ENCODE peak calls at places on chromosomes 11 and 22, in six cellular contexts. R is astrocyte of the spinal cord, A is lower lobe of right lung, M is testis, J is endothelial cell, O is tibial artery. W is an unnamed sample.

GRCh38 chr11:31808268-31808667 is 2.9 kb downstream of the PAX6 start:
- DNase-seq in M (no peak), R (no peak), O (no peak), A (no peak), J (no peak), W (no peak)

GRCh38 chr11:94171693-94172440 is 43.2 kb downstream of the PANX1 start:
- DNase-seq in O (no peak), A (peak), J (peak), M (peak), R (no peak), W (peak)

GRCh38 chr11:4704790-4705334 is 278 bp downstream of the MMP26 start:
- DNase-seq in O (no peak), J (no peak), M (no peak), R (no peak), A (no peak), W (no peak)

GRCh38 chr22:44550666-44551491 is 52.8 kb upstream of the RTL6 start:
- DNase-seq in J (peak), R (peak), O (no peak), A (peak), M (peak), W (no peak)

GRCh38 chr22:38423512-38424503 is 31.2 kb downstream of the KCNJ4 start:
- DNase-seq in M (no peak), J (no peak), A (no peak), R (no peak), O (no peak), W (no peak)

GRCh38 chr11:127017482-127017881 is 16.9 kb upstream of the KIRREL3 start:
- DNase-seq in M (no peak), O (no peak), J (peak), R (peak), A (no peak), W (peak)

GRCh38 chr11:116861539-116861938 is 24.1 kb upstream of the APOA1 start:
- DNase-seq in M (no peak), R (peak), O (no peak), J (no peak), A (no peak), W (no peak)

GRCh38 chr11:128180446-128181089 is 406.8 kb downstream of the ETS1 start:
- DNase-seq in A (no peak), R (peak), M (no peak), J (no peak), O (no peak), W (no peak)

GRCh38 chr22:50217543-50218152 is 16.8 kb downstream of the SELENOO start:
- DNase-seq in M (no peak), O (no peak), A (peak), J (no peak), R (no peak), W (no peak)

GRCh38 chr11:702731-703461 is 3.1 kb upstream of the EPS8L2 start:
- DNase-seq in M (no peak), R (no peak), A (peak), O (no peak), J (no peak), W (no peak)

GRCh38 chr11:8242480-8243280 is 21.0 kb downstream of the LMO1 start:
- DNase-seq in M (no peak), R (no peak), O (no peak), J (no peak), A (no peak), W (no peak)

GRCh38 chr22:22460635-22461034 is 47.9 kb downstream of the ZNF280B start:
- DNase-seq in M (no peak), O (no peak), R (no peak), J (no peak), A (no peak), W (no peak)

GRCh38 chr11:17762309-17762974 is 27.9 kb downstream of the KCNC1 start:
- DNase-seq in R (no peak), J (no peak), M (no peak), A (no peak), O (no peak), W (no peak)

DNA sequence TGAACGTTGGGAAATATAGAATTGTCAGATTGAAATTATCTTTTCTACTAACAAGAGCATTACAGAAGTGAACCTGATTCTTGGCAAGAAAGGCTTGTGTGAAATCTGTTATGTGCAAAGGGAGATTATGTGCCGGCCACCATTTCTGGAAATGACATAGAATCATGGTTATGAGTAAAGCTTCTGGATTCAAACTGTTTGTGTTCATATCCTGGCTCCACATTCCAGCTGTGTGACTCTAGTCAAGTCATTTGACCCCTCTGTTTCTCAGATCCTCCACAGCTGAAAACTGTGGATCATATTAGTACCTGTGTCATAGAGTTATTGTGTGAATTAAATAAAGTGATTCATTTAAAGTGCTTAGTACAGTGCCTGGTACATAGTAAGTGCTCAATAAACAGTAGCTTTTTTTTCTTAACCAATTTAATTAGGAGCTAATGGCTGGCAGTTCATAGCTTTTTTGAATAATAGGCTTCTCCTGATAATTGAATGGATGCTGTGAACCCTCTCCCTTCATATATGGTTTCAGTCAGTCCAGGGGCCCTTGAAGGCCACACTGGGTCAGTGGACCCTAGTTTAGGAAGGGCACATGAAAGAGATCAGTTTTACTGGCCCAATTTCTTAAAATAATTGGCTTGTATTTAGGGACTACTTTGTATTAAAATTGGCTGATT is 34.6 kb downstream of the EHF start:
- DNase-seq in O (no peak), J (no peak), M (no peak), A (no peak), R (peak), W (no peak)
- TF ChIP-seq CTCF in O (no peak), J (no peak), M (no peak), A (no peak), R (no peak), W (no peak)

DNA sequence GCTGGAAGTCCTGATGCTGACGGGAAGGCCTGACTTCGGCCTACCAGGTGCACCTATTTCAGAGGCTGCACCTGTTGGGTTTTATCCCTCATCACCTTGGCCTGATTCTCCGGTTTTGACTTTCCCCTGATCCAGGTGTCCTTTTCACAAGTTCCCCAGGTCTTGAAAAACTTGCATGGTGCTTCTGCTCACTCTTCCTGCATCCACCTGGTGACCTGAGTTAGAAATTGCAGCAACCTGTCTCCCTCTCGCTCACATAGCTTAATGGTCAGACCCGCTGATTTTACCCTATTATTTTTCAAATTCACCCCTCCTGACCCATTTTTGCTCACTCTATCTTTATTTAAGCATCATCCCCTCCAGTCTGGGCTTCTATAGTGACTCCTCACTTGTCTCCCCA is 208.9 kb upstream of the SEZ6L start:
- DNase-seq in A (no peak), J (no peak), O (no peak), R (no peak), M (no peak), W (no peak)
- TF ChIP-seq CTCF in A (no peak), J (no peak), O (no peak), R (no peak), M (no peak), W (no peak)

GRCh38 chr11:35930466-35930865 is 13.4 kb upstream of the LDLRAD3 start:
- DNase-seq in O (no peak), M (no peak), R (no peak), J (no peak), A (no peak), W (no peak)
- TF ChIP-seq CTCF in O (no peak), M (no peak), R (no peak), J (no peak), A (no peak), W (no peak)

GRCh38 chr22:41951898-41952474 is at the start of gene SMIM45:
- DNase-seq in A (no peak), O (no peak), M (peak), R (no peak), J (no peak), W (no peak)
- TF ChIP-seq CTCF in A (no peak), O (no peak), M (no peak), R (no peak), J (no peak), W (no peak)

DNA sequence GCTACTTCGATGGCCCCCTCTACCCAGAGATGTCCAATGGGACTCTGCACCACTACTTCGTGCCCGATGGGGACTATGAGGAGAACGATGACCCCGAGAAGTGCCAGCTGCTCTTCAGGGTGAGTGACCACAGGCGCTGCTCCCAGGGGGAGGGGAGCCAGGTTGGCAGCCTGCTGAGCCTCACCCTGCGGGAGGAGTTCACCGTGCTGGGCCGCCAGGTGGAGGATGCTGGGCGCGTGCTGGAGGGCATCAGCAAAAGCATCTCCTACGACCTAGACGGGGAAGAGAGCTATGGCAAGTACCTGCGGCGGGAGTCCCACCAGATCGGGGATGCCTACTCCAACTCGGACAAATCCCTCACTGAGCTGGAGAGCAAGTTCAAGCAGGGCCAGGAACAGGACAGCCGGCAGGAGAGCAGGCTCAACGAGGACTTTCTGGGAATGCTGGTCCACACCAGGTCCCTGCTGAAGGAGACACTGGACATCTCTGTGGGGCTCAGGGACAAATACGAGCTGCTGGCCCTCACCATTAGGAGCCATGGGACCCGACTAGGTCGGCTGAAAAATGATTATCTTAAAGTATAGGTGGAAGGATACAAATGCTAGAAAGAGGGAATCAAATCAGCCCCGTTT is 783 bp downstream of the FIBIN start:
- DNase-seq in R (no peak), J (no peak), A (peak), O (no peak), M (no peak), W (no peak)
- TF ChIP-seq CTCF in R (no peak), J (no peak), A (no peak), O (no peak), M (no peak), W (no peak)

GRCh38 chr11:62592216-62592815 is 993 bp upstream of the TUT1 start:
- DNase-seq in J (no peak), M (peak), O (no peak), R (no peak), A (no peak), W (no peak)

GRCh38 chr11:62592989-62593421 is 1.7 kb upstream of the TUT1 start:
- DNase-seq in A (no peak), R (no peak), O (no peak), M (no peak), J (no peak), W (no peak)

GRCh38 chr11:62591448-62592215 is at the start of gene TUT1:
- DNase-seq in A (peak), M (peak), O (peak), R (peak), J (peak), W (peak)

GRCh38 chr11:62593434-62594044 is 2.2 kb upstream of the TUT1 start:
- DNase-seq in A (peak), R (peak), O (peak), J (peak), M (peak), W (peak)

GRCh38 chr11:62588966-62589637 is 2.2 kb downstream of the TUT1 start:
- DNase-seq in M (no peak), A (no peak), J (no peak), R (no peak), O (no peak), W (no peak)
- TF ChIP-seq CTCF in M (no peak), A (no peak), J (peak), R (peak), O (no peak), W (peak)

GRCh38 chr11:104782377-104782754 is 115.9 kb downstream of the CASP12 start:
- DNase-seq in O (no peak), A (no peak), M (no peak), R (no peak), J (no peak), W (no peak)
- TF ChIP-seq CTCF in O (no peak), A (no peak), M (no peak), R (no peak), J (no peak), W (no peak)

GRCh38 chr22:20672082-20672424 is 101.9 kb upstream of the SERPIND1 start:
- DNase-seq in R (no peak), A (no peak), M (no peak), O (no peak), J (no peak), W (no peak)
- TF ChIP-seq CTCF in R (no peak), A (no peak), M (no peak), O (no peak), J (no peak), W (no peak)

DNA sequence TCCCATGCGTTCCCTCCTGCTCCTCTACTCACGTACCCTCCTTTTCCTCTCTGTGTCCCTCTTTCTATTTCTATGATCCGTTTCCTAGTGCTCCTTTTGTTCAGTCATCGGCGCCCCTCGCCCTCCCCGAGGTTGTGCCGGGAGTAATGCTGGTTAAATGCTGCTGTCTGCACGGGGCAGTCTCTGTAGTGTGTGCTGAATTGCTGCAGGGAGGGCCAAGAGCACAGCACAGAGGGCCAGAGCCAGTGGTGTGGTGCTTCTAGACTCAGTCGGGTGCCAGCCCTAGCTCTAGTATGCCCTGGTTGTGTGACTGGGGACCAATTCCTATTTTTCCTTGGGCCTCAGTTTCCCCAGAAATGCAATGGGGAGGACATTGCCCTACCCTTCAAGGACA is 98.3 kb downstream of the PKNOX2 start:
- DNase-seq in O (no peak), M (peak), A (no peak), R (no peak), J (no peak), W (no peak)
- TF ChIP-seq CTCF in O (no peak), M (no peak), A (no peak), R (no peak), J (no peak), W (no peak)

DNA sequence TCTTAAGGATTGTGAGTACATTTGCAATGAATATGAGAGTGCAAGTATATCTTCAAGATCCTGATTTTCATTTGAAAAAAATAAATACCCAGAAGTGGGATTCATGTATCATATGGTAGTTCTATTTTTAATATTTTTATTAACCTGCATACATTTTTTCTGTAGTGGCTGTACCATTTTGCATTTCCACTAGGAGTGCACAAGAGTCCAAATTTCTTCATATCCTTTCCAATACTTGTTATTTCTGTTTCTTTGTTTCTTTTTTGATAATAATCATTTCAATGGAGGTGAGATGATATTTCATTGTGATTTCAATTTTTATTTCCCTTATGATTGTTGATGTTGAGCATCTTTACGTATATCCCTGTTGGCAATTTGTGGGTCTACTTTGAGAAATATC is 759.8 kb upstream of the CNTN5 start:
- DNase-seq in A (no peak), O (no peak), R (no peak), J (no peak), M (no peak), W (no peak)
- TF ChIP-seq CTCF in A (no peak), O (no peak), R (peak), J (peak), M (no peak), W (peak)

W was measured in nephron progenitor cell.